ENCODE peak calls at places on chromosomes 5 and 9, in seven cellular contexts. W is adrenal gland, Y is coronary artery, C is neuronal stem cell, N is pancreas, D is RWPE1, Z is A673. I is an unnamed sample.

GRCh38 chr5:36079200-36079761 is 12.6 kb upstream of the UGT3A2 start:
- DNase-seq in D (peak; percentile 77), C (peak; percentile 33), W (peak; percentile 26), Z (peak; percentile 86), Y (no peak), N (peak; percentile 19), I (peak; percentile 41)

GRCh38 chr9:71760901-71761300 is 7.4 kb downstream of the CEMIP2 start:
- DNase-seq in Y (no peak), N (no peak), C (no peak), Z (peak; percentile 26), W (peak; percentile 83), D (no peak), I (no peak)

GRCh38 chr5:144275329-144275728 is 104.7 kb downstream of the KCTD16 start:
- DNase-seq in Y (no peak), C (peak; percentile 18), Z (no peak), D (no peak), N (no peak), W (no peak), I (no peak)

GRCh38 chr9:127395491-127396252 is 1.3 kb upstream of the SLC2A8 start:
- DNase-seq in W (no peak), Y (no peak), D (no peak), Z (no peak), C (no peak), N (no peak), I (no peak)

GRCh38 chr5:30279237-30279636 is 914.2 kb upstream of the CDH6 start:
- DNase-seq in W (no peak), Y (no peak), Z (no peak), C (no peak), N (no peak), D (no peak), I (no peak)

GRCh38 chr9:128120061-128120740 is 7.3 kb downstream of the PTGES2 start:
- DNase-seq in Z (no peak), D (no peak), W (no peak), Y (no peak), C (no peak), N (no peak), I (no peak)

GRCh38 chr9:91485006-91485405 is 61.4 kb upstream of the NFIL3 start:
- DNase-seq in W (no peak), Y (no peak), D (no peak), Z (no peak), N (no peak), C (no peak), I (no peak)

GRCh38 chr5:88268414-88269184 is at the start of gene TMEM161B:
- DNase-seq in Y (peak; percentile 84), W (peak; percentile 91), Z (peak; percentile 96), N (peak; percentile 93), D (peak; percentile 85), C (peak; percentile 51), I (peak; percentile 87)

GRCh38 chr5:1392261-1392660 is 47.4 kb upstream of the CLPTM1L start:
- DNase-seq in N (no peak), C (no peak), Y (no peak), Z (no peak), W (no peak), D (no peak), I (no peak)

GRCh38 chr9:84702469-84702868 is 32.9 kb downstream of the NTRK2 start:
- DNase-seq in D (no peak), Z (no peak), W (no peak), C (no peak), Y (no peak), N (no peak), I (no peak)

GRCh38 chr5:72383280-72384205 is 63.4 kb downstream of the PTCD2 start:
- DNase-seq in C (no peak), W (no peak), Y (no peak), D (peak; percentile 64), N (no peak), Z (no peak), I (no peak)

GRCh38 chr9:74521009-74521408 is 23.9 kb downstream of the RORB start:
- DNase-seq in W (no peak), Z (no peak), C (no peak), N (no peak), Y (no peak), D (no peak), I (no peak)

GRCh38 chr5:116506448-116506847 is 68.2 kb downstream of the SEMA6A start:
- DNase-seq in Z (no peak), Y (no peak), N (no peak), C (no peak), D (no peak), W (no peak), I (no peak)

GRCh38 chr5:131355972-131356528 is 92.2 kb downstream of the CDC42SE2 start:
- DNase-seq in D (no peak), W (no peak), N (no peak), Y (no peak), C (no peak), Z (no peak), I (no peak)

GRCh38 chr5:61538722-61539501 is 206.9 kb downstream of the ZSWIM6 start:
- DNase-seq in W (no peak), N (no peak), Y (no peak), Z (no peak), C (no peak), D (peak; percentile 17), I (no peak)

GRCh38 chr5:108278285-108279240 is 103.3 kb downstream of the FBXL17 start:
- DNase-seq in W (no peak), D (no peak), C (no peak), Z (no peak), Y (peak; percentile 63), N (no peak), I (no peak)

GRCh38 chr5:134545070-134545868 is 19.8 kb downstream of the JADE2 start:
- DNase-seq in N (no peak), Z (peak; percentile 71), W (no peak), D (no peak), Y (peak; percentile 92), C (no peak), I (no peak)

GRCh38 chr5:116242363-116242762 is 157.5 kb downstream of the COMMD10 start:
- DNase-seq in C (no peak), Y (no peak), N (no peak), W (peak; percentile 13), D (no peak), Z (no peak), I (no peak)

GRCh38 chr9:5435912-5436311 is 1.8 kb downstream of the PLGRKT start:
- DNase-seq in Y (no peak), D (no peak), W (no peak), C (no peak), N (no peak), Z (no peak), I (no peak)

GRCh38 chr5:151288180-151288579 is 15.4 kb downstream of the SLC36A3 start:
- DNase-seq in C (no peak), N (no peak), Z (no peak), D (peak; percentile 83), W (no peak), Y (no peak), I (no peak)

GRCh38 chr5:151750121-151750520 is 8.3 kb downstream of the ATOX1 start:
- DNase-seq in Y (no peak), Z (no peak), D (no peak), C (no peak), N (no peak), W (no peak), I (no peak)

GRCh38 chr5:91383956-91384300 is 811 bp upstream of the ARRDC3 start:
- DNase-seq in Y (no peak), W (peak; percentile 37), Z (peak; percentile 33), C (peak; percentile 23), N (no peak), D (peak; percentile 26), I (no peak)

GRCh38 chr5:171813813-171814212 is 28.2 kb downstream of the SMIM23 start:
- DNase-seq in C (no peak), Y (peak; percentile 43), Z (no peak), N (no peak), W (no peak), D (no peak), I (no peak)

GRCh38 chr9:134139081-134139480 is 3.2 kb downstream of the WDR5 start:
- DNase-seq in C (no peak), N (no peak), W (no peak), Z (peak; percentile 19), Y (no peak), D (no peak), I (no peak)

GRCh38 chr5:126912607-126913006 is 117.8 kb downstream of the MARCHF3 start:
- DNase-seq in C (no peak), W (no peak), N (no peak), D (no peak), Z (no peak), Y (no peak), I (no peak)

GRCh38 chr5:131147258-131147657 is 17.8 kb downstream of the HINT1 start:
- DNase-seq in D (no peak), C (no peak), N (no peak), W (no peak), Z (no peak), Y (no peak), I (no peak)

GRCh38 chr5:14526493-14526892 is 55.1 kb upstream of the OTULINL start:
- DNase-seq in W (no peak), D (no peak), Y (no peak), N (no peak), Z (no peak), C (no peak), I (no peak)

GRCh38 chr9:34242830-34243229 is 64.0 kb downstream of the UBAP1 start:
- DNase-seq in W (no peak), N (no peak), C (no peak), Y (no peak), D (no peak), Z (no peak), I (no peak)

GRCh38 chr9:34237836-34238235 is 59.0 kb downstream of the UBAP1 start:
- DNase-seq in Z (no peak), D (no peak), Y (no peak), N (no peak), W (no peak), C (no peak), I (no peak)

DNA sequence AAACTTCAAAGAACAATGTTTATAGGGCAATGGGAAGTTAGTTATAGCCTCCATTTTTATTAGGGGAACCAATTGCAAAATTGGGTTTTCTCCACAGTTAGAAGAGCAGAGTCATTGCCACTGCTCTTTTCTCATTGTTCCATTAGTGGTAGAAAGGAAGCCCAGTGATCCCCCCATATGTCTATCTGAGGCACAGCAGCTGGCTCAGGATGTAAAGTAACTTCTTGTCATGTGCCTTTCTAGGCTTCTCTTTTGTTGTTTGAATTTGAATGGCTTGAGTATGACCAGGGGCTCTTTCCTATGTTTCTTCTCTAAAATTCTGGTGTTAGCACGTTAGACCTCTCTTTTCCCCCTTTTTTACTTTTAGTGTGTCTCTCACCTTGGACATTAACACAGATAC is 61.2 kb downstream of the UBAP1 start:
- DNase-seq in N (no peak), C (no peak), Z (no peak), Y (no peak), W (no peak), D (no peak), I (no peak)
- H3K27ac ChIP-seq in N (no peak overlapping the region), C (no peak overlapping the region), Z (no peak overlapping the region), Y (no peak overlapping the region), W (no peak overlapping the region), D (no peak overlapping the region), I (no peak overlapping the region)

GRCh38 chr5:172838151-172838875 is 4.3 kb downstream of the ERGIC1 start:
- DNase-seq in Z (no peak), C (no peak), Y (no peak), W (no peak), N (no peak), D (no peak), I (no peak)
- H3K27ac ChIP-seq in Z (no peak overlapping the region), C (no peak overlapping the region), Y (no peak overlapping the region), W (peak overlapping the region; percentile 93), N (peak overlapping the region; percentile 35), D (peak overlapping the region; percentile 53), I (peak overlapping the region; percentile 73)

GRCh38 chr9:129415954-129416651 is 204.8 kb downstream of the C9orf50 start:
- DNase-seq in W (no peak), N (no peak), C (no peak), Y (no peak), D (no peak), Z (no peak), I (no peak)
- H3K27ac ChIP-seq in W (peak overlapping the region; percentile 29), N (no peak overlapping the region), C (peak overlapping the region; percentile 28), Y (no peak overlapping the region), D (peak overlapping the region; percentile 99), Z (no peak overlapping the region), I (no peak overlapping the region)

GRCh38 chr5:10596886-10597451 is 33.1 kb downstream of the ANKRD33B start:
- DNase-seq in Z (no peak), C (no peak), Y (no peak), W (no peak), N (no peak), D (no peak), I (no peak)
- H3K27ac ChIP-seq in Z (no peak overlapping the region), C (no peak overlapping the region), Y (no peak overlapping the region), W (no peak overlapping the region), N (no peak overlapping the region), D (no peak overlapping the region), I (no peak overlapping the region)